ENCODE peak calls at places on chromosomes 4 and X, in ten cellular contexts. H, D, F, I, C, L, Y, V, E and K are unnamed samples.
A peak's percentile ranks its signal among the peaks of the same experiment; 100 is the strongest.

GRCh38 chrX:123425471-123425870 is 241.4 kb downstream of the GRIA3 start:
- DNase-seq in H (peak; percentile 17), D (no peak), F (no peak), I (no peak), C (peak; percentile 36), L (no peak), Y (no peak), V (no peak), E (no peak), K (no peak)

GRCh38 chr4:151801547-151802516 is 41.0 kb upstream of the GATB start:
- DNase-seq in H (peak; percentile 47), D (peak; percentile 31), F (no peak), I (peak; percentile 69), C (peak; percentile 57), L (no peak), Y (peak; percentile 68), V (peak; percentile 33), E (no peak), K (peak; percentile 46)

GRCh38 chr4:186936496-186937375 is 213.1 kb upstream of the FAT1 start:
- DNase-seq in H (peak; percentile 92), D (no peak), F (no peak), I (no peak), C (peak; percentile 75), L (peak; percentile 79), Y (no peak), V (no peak), E (no peak), K (peak; percentile 22)

GRCh38 chr4:113901994-113902787 is 77.3 kb downstream of the ARSJ start:
- DNase-seq in H (peak; percentile 40), D (peak; percentile 73), F (no peak), I (no peak), C (no peak), L (no peak), Y (no peak), V (peak; percentile 77), E (no peak), K (peak; percentile 74)

GRCh38 chrX:136762820-136763452 is 17.8 kb downstream of the ARHGEF6 start:
- DNase-seq in H (no peak), D (no peak), F (no peak), I (no peak), C (no peak), L (no peak), Y (no peak), V (no peak), E (no peak), K (no peak)

GRCh38 chr4:37431417-37431743 is 186.8 kb downstream of the NWD2 start:
- DNase-seq in H (no peak), D (no peak), F (no peak), I (no peak), C (no peak), L (no peak), Y (no peak), V (no peak), E (no peak), K (no peak)

GRCh38 chrX:102345916-102346315 is 93.9 kb downstream of the NXF2B start:
- DNase-seq in H (peak; percentile 15), D (peak; percentile 70), F (peak; percentile 85), I (peak; percentile 45), C (peak; percentile 53), L (peak; percentile 18), Y (peak; percentile 41), V (peak; percentile 56), E (no peak), K (peak; percentile 58)

GRCh38 chr4:169385356-169385755 is 114.6 kb upstream of the SH3RF1 start:
- DNase-seq in H (no peak), D (no peak), F (no peak), I (no peak), C (peak; percentile 88), L (no peak), Y (no peak), V (no peak), E (no peak), K (no peak)

GRCh38 chr4:138572007-138572406 is 329.9 kb upstream of the SLC7A11 start:
- DNase-seq in H (peak; percentile 40), D (no peak), F (no peak), I (no peak), C (no peak), L (no peak), Y (no peak), V (no peak), E (no peak), K (no peak)

GRCh38 chr4:138577145-138577544 is 335.0 kb upstream of the SLC7A11 start:
- DNase-seq in H (no peak), D (no peak), F (no peak), I (no peak), C (no peak), L (no peak), Y (no peak), V (no peak), E (no peak), K (no peak)

GRCh38 chr4:138573246-138573645 is 331.1 kb upstream of the SLC7A11 start:
- DNase-seq in H (no peak), D (no peak), F (no peak), I (no peak), C (peak; percentile 15), L (no peak), Y (no peak), V (no peak), E (no peak), K (no peak)

GRCh38 chr4:138579146-138579545 is 337.0 kb upstream of the SLC7A11 start:
- DNase-seq in H (no peak), D (no peak), F (no peak), I (no peak), C (no peak), L (no peak), Y (no peak), V (no peak), E (no peak), K (no peak)

DNA sequence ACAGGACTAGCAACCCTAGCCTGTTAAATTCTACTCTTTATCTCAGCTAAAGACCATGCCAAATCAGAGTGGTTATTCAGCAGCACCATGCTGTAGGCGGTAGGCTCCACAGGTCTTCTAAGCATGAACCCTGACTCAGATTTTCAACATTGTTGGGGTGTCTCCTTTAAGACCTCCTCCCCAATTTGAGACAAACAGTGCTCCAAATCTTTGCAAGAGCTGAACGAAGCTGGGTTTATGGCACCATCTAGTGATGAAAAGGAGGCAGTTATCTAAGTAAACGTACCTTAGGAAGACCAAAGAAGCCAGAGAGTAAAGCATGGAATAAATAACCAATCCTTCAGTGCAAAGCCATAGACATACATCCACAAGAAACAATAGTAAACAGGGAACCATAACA is 334.5 kb upstream of the SLC7A11 start:
- DNase-seq in H (peak; percentile 60), D (no peak), F (no peak), I (peak; percentile 8), C (peak; percentile 48), L (peak; percentile 27), Y (peak; percentile 47), V (no peak), E (no peak), K (peak; percentile 19)
- TF ChIP-seq CTCF in H (peak; percentile 62), D (no peak), F (peak; percentile 39), I (no peak), C (peak; percentile 43), L (peak; percentile 68), Y (peak; percentile 36), V (peak; percentile 29), E (peak; percentile 12), K (peak; percentile 33)

DNA sequence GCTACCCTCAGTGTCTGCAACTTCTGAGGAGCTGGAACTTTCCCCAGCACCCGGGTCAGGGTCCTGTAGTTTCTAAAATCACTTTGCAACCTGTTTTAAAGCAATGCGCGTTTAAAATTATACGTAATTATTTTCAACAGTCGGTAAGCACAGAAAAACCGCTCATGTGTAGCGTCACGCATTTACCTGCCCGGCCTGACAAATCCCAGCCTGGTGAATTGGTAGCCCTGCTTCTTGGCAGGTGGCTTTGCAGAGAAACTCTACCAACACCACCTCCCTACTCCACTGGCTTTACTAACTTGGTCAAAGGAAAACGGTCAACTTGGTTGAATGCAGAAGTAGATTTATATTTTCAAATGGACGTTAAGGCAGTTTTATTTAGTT is 651 bp downstream of the BANK1 start:
- DNase-seq in H (peak; percentile 17), D (peak; percentile 17), F (no peak), I (no peak), C (no peak), L (no peak), Y (no peak), V (no peak), E (no peak), K (peak; percentile 35)
- TF ChIP-seq CTCF in H (no peak), D (no peak), F (no peak), I (no peak), C (no peak), L (no peak), Y (no peak), V (no peak), E (no peak), K (no peak)

DNA sequence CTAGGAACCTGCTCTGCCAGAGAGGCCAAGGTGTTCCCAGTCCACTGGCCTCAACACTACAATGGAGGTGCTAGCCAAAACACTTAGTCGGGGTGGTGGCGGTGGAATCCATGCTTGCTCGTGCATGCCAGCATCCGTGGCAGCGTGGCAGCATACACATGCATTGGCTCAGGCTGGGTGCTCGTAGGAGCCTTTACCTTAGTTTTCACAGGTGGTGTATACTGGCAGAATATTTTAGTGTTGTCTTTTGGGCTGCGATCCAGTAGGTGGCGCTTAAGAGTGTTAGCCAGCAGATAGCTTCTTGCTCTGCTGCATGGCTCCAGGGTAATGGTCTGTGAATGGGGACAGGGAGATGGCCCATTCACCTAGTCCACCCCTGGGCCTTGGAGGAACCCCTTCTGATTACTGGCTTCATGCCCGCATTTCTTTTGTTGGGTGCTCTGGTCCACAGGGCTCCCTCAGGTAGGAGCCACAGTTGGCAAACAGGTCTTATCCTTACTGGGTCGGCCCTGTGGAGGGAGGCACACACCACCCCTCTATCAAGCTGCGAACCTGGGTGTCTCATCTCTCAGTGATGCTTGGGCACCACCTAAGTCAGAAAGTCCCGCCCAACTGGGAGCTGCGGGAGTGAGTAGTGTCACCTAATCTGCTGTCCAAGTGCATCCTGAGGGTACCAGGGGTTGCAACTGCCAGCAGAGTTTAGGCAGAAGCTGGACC is 40.0 kb downstream of the RIPPLY1 start:
- DNase-seq in H (peak; percentile 14), D (peak; percentile 19), F (no peak), I (no peak), C (peak; percentile 9), L (peak; percentile 24), Y (peak; percentile 28), V (peak; percentile 20), E (no peak), K (peak; percentile 38)
- TF ChIP-seq CTCF in H (peak; percentile 65), D (no peak), F (peak; percentile 22), I (peak; percentile 68), C (peak; percentile 52), L (peak; percentile 70), Y (peak; percentile 50), V (peak; percentile 49), E (no peak), K (peak; percentile 10)

DNA sequence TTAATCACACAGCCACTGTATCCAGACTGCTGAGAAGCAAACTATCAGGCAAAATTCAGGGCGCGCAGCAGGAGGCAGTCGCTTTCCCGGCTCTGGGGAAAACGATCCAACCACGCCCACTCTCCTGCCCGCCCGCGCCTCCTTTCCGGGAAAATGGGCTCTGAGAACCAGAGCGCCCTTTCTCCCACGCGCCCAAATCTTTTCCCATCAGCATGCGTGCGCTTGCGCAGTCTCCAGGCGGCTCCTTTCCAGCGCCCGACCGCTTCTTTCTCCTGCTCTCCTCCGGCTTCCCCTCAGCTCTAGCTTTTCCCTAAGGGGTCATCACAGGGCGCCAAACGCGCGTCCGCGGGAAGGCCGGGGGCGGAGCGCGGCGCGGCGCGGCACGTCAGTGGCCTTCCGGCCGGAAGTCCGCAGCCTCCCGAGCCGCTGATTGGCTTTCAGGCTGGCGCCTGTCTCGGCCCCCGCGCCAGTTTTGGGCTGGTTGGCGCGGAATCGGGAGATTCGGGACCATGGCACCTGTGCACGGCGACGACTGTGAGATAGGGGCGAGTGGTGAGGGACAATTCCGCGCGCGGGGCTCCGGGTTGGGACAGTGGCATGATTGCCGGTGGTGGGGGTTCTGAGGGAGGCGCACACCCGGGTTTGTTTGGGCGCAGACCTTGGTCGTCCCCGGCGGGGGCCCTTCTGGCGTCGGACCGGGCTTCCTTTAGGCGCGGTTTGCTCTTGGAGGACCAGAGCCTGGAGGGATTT is at the start of gene POLA1:
- DNase-seq in H (peak; percentile 85), D (peak; percentile 91), F (peak; percentile 100), I (peak; percentile 88), C (peak; percentile 94), L (peak; percentile 94), Y (peak; percentile 92), V (peak; percentile 88), E (peak; percentile 77), K (peak; percentile 94)
- TF ChIP-seq CTCF in H (peak; percentile 29), D (no peak), F (no peak), I (peak; percentile 42), C (peak; percentile 27), L (peak; percentile 36), Y (no peak), V (peak; percentile 19), E (no peak), K (no peak)